ENCODE peak calls at places on chromosomes 1 and 21, in eight cellular contexts. S is right lobe of liver, B is uterus, X is adipocyte, U is neural progenitor cell, A is right cardiac atrium, F is GM23248, J is suprapubic skin. H is an unnamed sample. For H3K27me3, the result is how much of the 10 kb centered on the place peaks cover.

GRCh38 chr1:119188926-119189325 is 48.5 kb upstream of the WARS2 start:
- DNase-seq in B (no peak), U (no peak), A (no peak), J (no peak), S (no peak), X (peak), F (peak), H (no peak)

GRCh38 chr1:27166351-27166802 is 11.5 kb upstream of the SLC9A1 start:
- DNase-seq in J (no peak), A (no peak), X (peak), B (no peak), S (no peak), F (peak), U (no peak), H (no peak)

GRCh38 chr1:226128487-226129075 is 58.0 kb downstream of the ACBD3 start:
- DNase-seq in X (peak), F (peak), U (no peak), S (no peak), A (no peak), B (no peak), J (peak), H (peak)

GRCh38 chr1:192378878-192379277 is 62.1 kb downstream of the RGS21 start:
- DNase-seq in X (no peak), A (no peak), U (peak), B (no peak), F (no peak), J (no peak), S (no peak), H (no peak)

GRCh38 chr1:115958866-115959265 is 17.4 kb upstream of the SLC22A15 start:
- DNase-seq in A (no peak), X (no peak), U (no peak), J (no peak), S (no peak), B (no peak), F (no peak), H (no peak)

GRCh38 chr1:206490643-206491421 is 16.5 kb upstream of the RASSF5 start:
- DNase-seq in J (no peak), U (no peak), F (no peak), X (no peak), B (no peak), S (no peak), A (no peak), H (no peak)

GRCh38 chr1:44962729-44963128 is 23.7 kb downstream of the EIF2B3 start:
- DNase-seq in B (no peak), S (no peak), A (no peak), X (no peak), F (no peak), J (no peak), U (no peak), H (no peak)

GRCh38 chr1:9351654-9352271 is 59.1 kb downstream of the SPSB1 start:
- DNase-seq in U (no peak), X (no peak), A (no peak), S (no peak), J (no peak), B (no peak), F (no peak), H (peak)

GRCh38 chr1:59666106-59666505 is 148.6 kb upstream of the HOOK1 start:
- DNase-seq in F (no peak), B (no peak), X (no peak), J (no peak), A (no peak), S (no peak), U (no peak), H (no peak)

GRCh38 chr1:235821361-235821981 is 45.2 kb downstream of the LYST start:
- DNase-seq in B (no peak), F (peak), X (peak), S (no peak), A (no peak), J (no peak), U (no peak), H (no peak)

GRCh38 chr1:8903908-8904650 is 25.6 kb upstream of the ENO1 start:
- DNase-seq in J (no peak), X (peak), U (no peak), F (peak), S (peak), A (peak), B (peak), H (no peak)

GRCh38 chr1:233668725-233669294 is 54.9 kb downstream of the KCNK1 start:
- DNase-seq in F (peak), S (no peak), X (no peak), U (no peak), J (no peak), A (no peak), B (no peak), H (no peak)

GRCh38 chr1:23673086-23673813 is 18.4 kb upstream of the RPL11 start:
- DNase-seq in U (peak), F (peak), X (peak), J (no peak), A (peak), S (peak), B (no peak), H (peak)

GRCh38 chr1:2459757-2460156 is 16.3 kb upstream of the PLCH2 start:
- DNase-seq in A (peak), J (no peak), U (peak), B (no peak), X (no peak), F (peak), S (peak), H (no peak)

GRCh38 chr1:112165375-112165774 is 175.9 kb upstream of the KCND3 start:
- DNase-seq in S (no peak), X (no peak), B (no peak), J (no peak), A (no peak), U (no peak), F (no peak), H (no peak)

GRCh38 chr21:42650033-42650370 is 3.4 kb upstream of the PDE9A start:
- DNase-seq in A (peak), F (no peak), X (no peak), B (no peak), J (no peak), S (peak), U (no peak), H (peak)
- H3K27me3 ChIP-seq in A (under half), F (under half), X (under half), B (under half), J (under half), S (under half), U (under half), H (under half)

GRCh38 chr1:54951810-54952226 is 28.6 kb upstream of the TMEM61 start:
- DNase-seq in U (no peak), J (no peak), F (no peak), B (no peak), X (no peak), A (no peak), S (no peak), H (no peak)

GRCh38 chr1:54950361-54951163 is 29.9 kb upstream of the TMEM61 start:
- DNase-seq in J (no peak), X (peak), S (peak), F (peak), B (peak), U (peak), A (peak), H (peak)

GRCh38 chr1:54952950-54953718 is 27.3 kb upstream of the TMEM61 start:
- DNase-seq in F (peak), A (no peak), S (no peak), U (no peak), B (no peak), X (no peak), J (no peak), H (no peak)

GRCh38 chr1:54947540-54947939 is 32.9 kb upstream of the TMEM61 start:
- DNase-seq in A (no peak), F (no peak), J (no peak), X (no peak), B (no peak), U (no peak), S (no peak), H (no peak)

DNA sequence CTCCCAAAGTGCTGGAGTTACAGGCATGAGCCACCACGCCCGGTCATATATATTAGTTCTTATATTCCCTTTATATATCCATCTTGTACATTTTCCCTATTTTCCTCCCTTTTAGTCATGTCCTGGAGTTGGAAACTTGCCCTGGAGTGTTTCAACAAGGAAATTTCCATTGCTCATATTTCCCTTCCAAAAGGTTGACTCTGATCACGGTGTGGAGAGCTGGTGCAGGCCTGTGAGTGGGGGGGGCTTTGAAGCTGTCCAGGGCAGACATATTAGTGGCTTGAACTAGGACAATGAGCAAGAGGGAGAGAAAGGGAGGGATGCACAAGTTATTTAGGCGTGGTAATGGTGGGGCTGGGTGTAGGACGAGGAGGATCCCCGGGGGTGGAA is 30.5 kb upstream of the TMEM61 start:
- DNase-seq in J (no peak), S (no peak), X (peak), B (no peak), A (no peak), F (peak), U (no peak), H (no peak)
- H3K4me3 ChIP-seq in J (no peak), S (no peak), X (peak), B (no peak), A (no peak), F (no peak), U (no peak), H (no peak)

DNA sequence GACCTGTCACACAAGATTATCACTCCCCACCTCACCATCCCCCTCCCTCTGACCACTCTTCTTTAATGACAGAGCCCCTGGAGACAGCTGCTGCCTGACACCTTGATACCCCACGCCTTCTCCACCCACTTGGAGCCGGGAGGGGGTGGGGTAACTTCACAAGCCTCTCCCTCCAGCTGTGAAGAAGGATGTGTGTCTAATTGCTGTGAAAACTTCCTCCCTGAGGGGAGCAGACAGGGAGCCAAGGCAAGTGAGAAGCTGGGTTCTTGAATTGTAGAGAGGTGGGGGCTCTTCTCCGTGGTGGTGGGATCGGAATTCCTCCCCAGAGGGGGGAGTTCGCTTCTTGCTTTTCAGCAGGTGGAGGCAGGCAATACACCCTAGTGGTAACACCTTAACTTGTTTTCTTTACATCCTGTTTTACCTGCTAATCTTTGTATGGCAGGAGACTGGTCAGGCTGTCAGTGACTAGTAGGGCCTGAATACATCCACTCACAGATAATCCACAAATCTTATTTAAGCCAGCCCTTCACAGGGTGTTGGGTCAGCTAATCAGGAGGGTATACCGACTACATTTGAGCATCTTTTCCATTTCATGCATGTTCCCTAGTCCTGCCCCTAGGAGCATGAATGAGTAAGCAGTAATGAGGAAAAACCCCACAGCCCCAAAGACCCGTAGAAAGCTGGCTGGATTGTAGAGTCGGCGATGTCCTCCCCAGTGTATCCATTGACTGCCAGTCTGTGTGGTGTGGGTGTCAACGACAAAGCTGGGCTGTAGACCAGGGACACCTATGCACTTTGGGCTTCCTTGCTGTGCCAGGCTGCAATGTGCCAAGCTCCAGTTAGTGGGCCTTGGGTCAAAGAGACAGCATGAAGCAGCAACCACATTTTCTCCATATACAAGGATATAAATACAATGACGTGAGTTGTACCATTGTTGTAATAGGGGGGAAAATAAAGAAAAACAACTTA is 57.3 kb downstream of the NFASC start:
- DNase-seq in S (no peak), B (no peak), X (no peak), U (no peak), F (no peak), A (no peak), J (no peak), H (no peak)
- H3K27me3 ChIP-seq in S (under half), B (under half), X (under half), U (under half), F (under half), A (under half), J (under half), H (under half)

DNA sequence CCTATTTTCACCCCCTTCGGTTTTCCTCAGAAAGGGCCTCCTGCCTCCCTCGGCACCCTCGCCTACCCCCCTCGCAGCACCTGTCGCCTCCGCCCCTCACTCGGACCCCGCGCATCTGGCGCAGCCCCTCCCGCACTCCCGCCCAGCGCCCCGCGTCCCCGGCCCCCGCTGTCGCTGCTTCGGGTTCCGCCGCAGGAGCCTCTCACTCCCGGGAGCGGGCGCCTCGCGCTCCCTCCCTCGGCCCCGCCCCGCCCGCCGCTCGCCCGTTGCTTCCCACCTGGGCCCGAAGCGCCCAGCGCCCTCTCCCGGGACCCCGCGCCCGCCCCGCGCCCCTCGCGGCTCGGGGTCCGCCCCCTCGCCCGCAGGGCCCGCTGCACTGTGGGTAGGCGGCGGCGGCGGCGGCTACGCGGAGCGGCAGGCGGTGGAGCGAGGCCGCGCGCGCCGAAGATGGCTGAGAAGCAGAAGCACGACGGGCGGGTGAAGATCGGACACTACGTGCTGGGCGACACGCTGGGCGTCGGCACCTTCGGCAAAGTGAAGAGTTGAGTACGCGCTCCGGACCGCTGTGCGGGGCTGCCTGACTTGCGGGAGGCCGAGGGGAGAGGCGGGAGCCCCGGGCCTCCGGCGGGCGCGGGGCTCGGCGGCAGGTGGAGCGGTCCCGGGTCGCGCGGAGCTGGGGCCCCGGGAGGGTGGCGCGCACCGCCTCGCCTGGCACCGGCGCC is at the start of gene PRKAA2:
- DNase-seq in S (peak), F (peak), J (no peak), A (peak), X (peak), B (peak), U (peak), H (peak)
- H3K4me3 ChIP-seq in S (peak), F (peak), J (peak), A (peak), X (peak), B (peak), U (peak), H (peak)

DNA sequence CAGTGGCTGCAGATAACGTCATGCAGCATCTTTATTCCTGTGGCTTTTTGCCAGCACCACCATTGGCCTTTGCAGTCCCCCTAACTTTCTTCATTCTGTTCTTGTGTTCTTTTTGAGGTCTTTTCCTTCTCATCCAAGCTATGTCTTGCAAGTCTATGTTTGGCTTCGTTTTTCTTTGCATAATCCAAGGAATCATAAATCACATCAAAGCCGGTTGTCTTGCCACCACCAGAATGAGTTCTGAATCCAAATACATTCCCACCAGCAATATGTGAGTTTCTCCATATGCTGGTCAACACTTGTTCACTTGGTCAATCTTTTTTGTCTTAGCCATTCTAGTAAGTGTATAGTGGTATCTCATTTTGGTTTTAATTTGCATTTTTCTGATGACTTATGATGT is 70.6 kb upstream of the AK4 start:
- DNase-seq in X (no peak), B (no peak), S (no peak), A (no peak), J (no peak), F (no peak), U (no peak), H (no peak)
- H3K27me3 ChIP-seq in X (under half), B (under half), S (under half), A (under half), J (under half), F (under half), U (under half), H (under half)

GRCh38 chr21:41497836-41498235 is 10.1 kb downstream of the TMPRSS2 start:
- DNase-seq in B (no peak), F (no peak), S (no peak), X (no peak), J (no peak), U (no peak), A (no peak), H (no peak)

GRCh38 chr21:41500931-41501381 is 7.0 kb downstream of the TMPRSS2 start:
- DNase-seq in B (no peak), X (no peak), U (no peak), F (no peak), A (no peak), S (peak), J (no peak), H (no peak)

GRCh38 chr21:41500354-41500753 is 7.6 kb downstream of the TMPRSS2 start:
- DNase-seq in S (no peak), F (no peak), X (no peak), U (no peak), J (no peak), A (no peak), B (no peak), H (no peak)

GRCh38 chr21:41501919-41502318 is 6.0 kb downstream of the TMPRSS2 start:
- DNase-seq in B (no peak), U (no peak), S (peak), F (peak), X (no peak), J (no peak), A (no peak), H (no peak)

DNA sequence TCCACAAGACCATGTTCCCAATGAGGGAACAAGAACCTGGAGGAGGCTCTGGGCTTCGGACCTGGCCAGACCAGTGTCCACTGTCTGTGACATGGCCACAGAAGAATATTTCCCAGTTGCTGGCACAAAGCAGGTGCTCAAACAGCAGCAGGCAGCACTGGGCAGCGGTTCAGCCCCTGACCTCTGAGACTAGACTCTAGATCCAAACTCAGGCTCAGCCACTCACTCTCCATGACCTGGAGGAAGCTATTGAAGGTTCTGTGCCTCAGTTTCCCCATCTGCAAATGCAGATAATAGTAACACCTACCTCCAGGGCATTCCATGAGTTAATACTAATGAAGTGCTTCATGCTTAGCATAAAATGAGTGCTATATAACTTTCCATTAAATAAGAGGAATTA is 8.0 kb downstream of the TMPRSS2 start:
- DNase-seq in X (no peak), S (peak), B (no peak), F (no peak), U (no peak), A (no peak), J (no peak), H (no peak)
- H3K4me3 ChIP-seq in X (no peak), S (no peak), B (no peak), F (no peak), U (no peak), A (no peak), J (no peak), H (no peak)

DNA sequence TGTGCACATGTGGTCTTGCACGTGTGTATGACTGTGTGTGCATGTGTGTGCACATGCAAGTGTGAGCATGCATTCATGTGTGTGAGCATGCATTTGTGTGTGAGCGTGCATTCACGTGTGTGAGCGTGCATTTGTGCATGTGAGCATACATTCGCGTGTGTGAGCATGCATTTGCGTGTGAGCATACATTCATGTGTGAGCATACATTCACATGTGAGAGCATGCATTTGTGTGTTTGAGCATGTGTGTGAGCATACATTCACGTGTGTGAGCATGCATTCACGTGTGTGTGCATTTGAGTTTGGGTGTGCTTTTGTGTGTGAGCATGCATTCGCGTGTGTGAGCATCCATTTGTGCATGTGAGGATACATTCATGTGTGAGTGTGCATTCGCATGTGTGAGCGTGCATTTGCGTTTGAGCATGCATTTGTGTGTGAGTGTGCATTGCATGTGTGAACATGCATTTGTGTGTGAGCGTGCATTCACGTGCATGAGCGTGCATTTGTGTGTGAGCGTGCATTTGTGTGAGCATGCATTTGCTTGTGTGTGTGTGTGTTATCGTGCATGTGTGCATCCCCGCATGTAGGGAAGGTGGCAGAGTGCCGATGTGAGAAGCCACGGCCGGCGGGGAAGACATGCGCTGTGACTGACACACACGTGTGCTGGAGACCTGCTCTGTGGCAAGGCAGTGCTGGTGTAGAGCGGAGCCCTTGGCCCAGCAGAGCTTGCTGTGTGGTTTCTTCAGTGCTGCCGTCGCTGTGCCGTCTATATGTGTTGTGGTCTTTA is 18.2 kb downstream of the ITGB2 start:
- DNase-seq in S (peak), J (no peak), F (no peak), A (peak), B (no peak), U (no peak), X (no peak), H (no peak)
- H3K27me3 ChIP-seq in S (under half), J (under half), F (under half), A (under half), B (under half), U (under half), X (half or more), H (under half)

GRCh38 chr21:16071761-16072160 is 342.0 kb downstream of the USP25 start:
- DNase-seq in X (no peak), S (no peak), B (no peak), F (no peak), J (no peak), U (no peak), A (no peak), H (no peak)

GRCh38 chr21:16070207-16070651 is 340.4 kb downstream of the USP25 start:
- DNase-seq in F (peak), U (no peak), A (no peak), B (peak), S (no peak), J (no peak), X (peak), H (no peak)

GRCh38 chr21:16069713-16070112 is 339.9 kb downstream of the USP25 start:
- DNase-seq in B (no peak), X (no peak), S (no peak), J (no peak), U (no peak), A (no peak), F (peak), H (no peak)

GRCh38 chr21:16072176-16072575 is 342.4 kb downstream of the USP25 start:
- DNase-seq in S (no peak), J (no peak), F (no peak), A (no peak), U (no peak), B (no peak), X (no peak), H (no peak)

GRCh38 chr21:16071082-16071481 is 341.3 kb downstream of the USP25 start:
- DNase-seq in B (peak), S (no peak), J (peak), X (peak), A (no peak), U (no peak), F (peak), H (no peak)
- H3K4me3 ChIP-seq in B (peak), S (no peak), J (peak), X (peak), A (peak), U (no peak), F (peak), H (no peak)

GRCh38 chr1:52746189-52746588 is 19.9 kb downstream of the ZYG11B start:
- DNase-seq in X (no peak), F (no peak), B (no peak), U (no peak), S (no peak), J (no peak), A (no peak), H (no peak)
- H3K27me3 ChIP-seq in X (under half), F (under half), B (under half), U (under half), S (under half), J (under half), A (under half), H (under half)